ENCODE peak calls at places on chromosomes 16 and 17, in nine cellular contexts. O is right atrium auricular region; W is kidney; Q is lung; K is mucosa of descending colon; J is CD8-positive, alpha-beta T cell; Y is HCT116; N is SJSA1; U is suprapubic skin. H is an unnamed sample. For H3K9me3 and H3K36me3, the result is how much of the 10 kb centered on the place peaks cover.

GRCh38 chr17:31900877-31901276 is 631 bp downstream of the UTP6 start:
- DNase-seq in K (no peak), U (no peak), Y (no peak), J (no peak), O (no peak), Q (no peak), N (peak), W (no peak), H (no peak)

GRCh38 chr16:87145181-87146176 is 171.7 kb downstream of the C16orf95 start:
- DNase-seq in Y (peak), U (peak), Q (no peak), O (no peak), J (no peak), W (no peak), N (peak), K (no peak), H (no peak)

GRCh38 chr17:6551356-6551755 is 5.0 kb downstream of the PITPNM3 start:
- DNase-seq in K (no peak), Q (no peak), J (no peak), W (no peak), N (no peak), O (no peak), U (no peak), Y (no peak), H (no peak)

GRCh38 chr17:13492351-13493122 is 109.2 kb downstream of the HS3ST3A1 start:
- DNase-seq in U (no peak), W (no peak), Q (no peak), Y (no peak), O (no peak), N (no peak), J (no peak), K (no peak), H (no peak)

GRCh38 chr17:31549121-31549524 is 157.6 kb downstream of the RAB11FIP4 start:
- DNase-seq in W (no peak), N (peak), Y (no peak), U (no peak), K (peak), Q (no peak), J (no peak), O (no peak), H (no peak)

GRCh38 chr17:56309897-56310296 is 156.6 kb downstream of the ANKFN1 start:
- DNase-seq in Y (no peak), Q (no peak), O (no peak), J (no peak), K (no peak), N (no peak), W (no peak), U (no peak), H (no peak)

GRCh38 chr16:47713225-47713595 is 252.1 kb downstream of the PHKB start:
- DNase-seq in Q (no peak), J (no peak), O (no peak), K (no peak), N (peak), U (no peak), Y (no peak), W (no peak), H (no peak)

GRCh38 chr17:6492892-6493674 is 48.8 kb downstream of the PIMREG start:
- DNase-seq in N (no peak), Q (no peak), K (no peak), J (no peak), W (peak), U (peak), O (no peak), Y (no peak), H (no peak)

GRCh38 chr17:31561469-31562412 is 170.3 kb downstream of the RAB11FIP4 start:
- DNase-seq in N (no peak), U (no peak), W (peak), Q (no peak), J (no peak), K (no peak), Y (no peak), O (no peak), H (no peak)

GRCh38 chr16:29675811-29676643 is 3.0 kb upstream of the QPRT start:
- DNase-seq in O (no peak), U (no peak), K (no peak), J (no peak), N (no peak), W (no peak), Q (no peak), Y (peak), H (no peak)

GRCh38 chr17:76388966-76389888 is 4.8 kb downstream of the SPHK1 start:
- DNase-seq in Y (no peak), K (no peak), Q (no peak), U (no peak), W (no peak), O (no peak), J (no peak), N (peak), H (no peak)

GRCh38 chr17:82922646-82923045 is 82.8 kb upstream of the ZNF750 start:
- DNase-seq in J (no peak), N (no peak), U (peak), W (peak), Y (no peak), O (no peak), K (no peak), Q (no peak), H (no peak)

GRCh38 chr17:29734640-29735039 is 111.9 kb upstream of the CORO6 start:
- DNase-seq in Q (no peak), W (no peak), K (no peak), O (no peak), Y (no peak), J (no peak), N (peak), U (no peak), H (no peak)

GRCh38 chr16:58497468-58497867 is 2.5 kb upstream of the NDRG4 start:
- DNase-seq in K (no peak), U (no peak), J (no peak), Q (no peak), W (peak), N (no peak), Y (no peak), O (no peak), H (no peak)

GRCh38 chr16:7367309-7367708 is 34.7 kb downstream of the RBFOX1 start:
- DNase-seq in N (no peak), U (no peak), Y (no peak), Q (no peak), K (no peak), W (no peak), O (no peak), J (no peak), H (no peak)

GRCh38 chr17:81959362-81960129 is 1.4 kb downstream of the NOTUM start:
- DNase-seq in W (peak), K (peak), U (no peak), N (peak), Q (peak), O (no peak), Y (no peak), J (peak), H (no peak)

GRCh38 chr16:14609716-14610115 is 20.3 kb downstream of the PARN start:
- DNase-seq in U (no peak), O (peak), Y (no peak), W (no peak), J (no peak), Q (no peak), K (no peak), N (no peak), H (no peak)

GRCh38 chr16:89722392-89723278 is 1.3 kb downstream of the ZNF276 start:
- DNase-seq in O (peak), K (peak), U (peak), W (peak), N (no peak), Y (peak), J (peak), Q (peak), H (no peak)

GRCh38 chr16:6694636-6695035 is 638.0 kb upstream of the RBFOX1 start:
- DNase-seq in Q (no peak), O (no peak), U (no peak), N (no peak), J (no peak), Y (no peak), W (no peak), K (no peak), H (no peak)

GRCh38 chr17:80026359-80027042 is 9.2 kb downstream of the TBC1D16 start:
- DNase-seq in W (no peak), O (no peak), J (no peak), N (no peak), Y (no peak), U (no peak), Q (no peak), K (peak), H (no peak)

GRCh38 chr17:79930077-79930785 is 91.0 kb upstream of the CBX4 start:
- DNase-seq in O (no peak), Y (no peak), K (no peak), J (no peak), Q (no peak), W (no peak), N (peak), U (no peak), H (no peak)

DNA sequence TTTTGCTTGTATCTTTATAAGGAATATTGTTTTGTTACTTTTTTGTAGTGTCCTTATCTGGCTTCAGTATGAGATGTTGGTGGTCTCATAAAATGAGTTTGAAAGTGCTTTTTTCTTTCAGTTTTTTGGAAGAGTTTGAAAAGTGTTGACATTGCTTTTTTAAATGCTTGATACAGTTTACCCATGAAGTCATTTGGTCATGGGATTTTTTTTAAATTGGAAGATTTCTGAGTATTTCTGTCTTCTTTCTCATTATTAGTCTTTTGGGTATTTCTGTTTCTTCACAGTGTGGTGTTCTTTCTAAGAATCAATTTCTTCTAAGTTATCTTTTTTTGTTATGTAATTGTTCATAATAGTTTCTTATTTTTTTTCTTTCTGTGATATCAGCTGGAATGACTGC is 15.1 kb downstream of the ZNF267 start:
- DNase-seq in N (no peak), O (no peak), W (no peak), K (no peak), Q (no peak), U (no peak), Y (no peak), J (no peak), H (no peak)
- H3K9me3 ChIP-seq in N (under half), O (under half), W (under half), K (under half), Q (under half), U (under half), Y (under half), J (under half), H (under half)

DNA sequence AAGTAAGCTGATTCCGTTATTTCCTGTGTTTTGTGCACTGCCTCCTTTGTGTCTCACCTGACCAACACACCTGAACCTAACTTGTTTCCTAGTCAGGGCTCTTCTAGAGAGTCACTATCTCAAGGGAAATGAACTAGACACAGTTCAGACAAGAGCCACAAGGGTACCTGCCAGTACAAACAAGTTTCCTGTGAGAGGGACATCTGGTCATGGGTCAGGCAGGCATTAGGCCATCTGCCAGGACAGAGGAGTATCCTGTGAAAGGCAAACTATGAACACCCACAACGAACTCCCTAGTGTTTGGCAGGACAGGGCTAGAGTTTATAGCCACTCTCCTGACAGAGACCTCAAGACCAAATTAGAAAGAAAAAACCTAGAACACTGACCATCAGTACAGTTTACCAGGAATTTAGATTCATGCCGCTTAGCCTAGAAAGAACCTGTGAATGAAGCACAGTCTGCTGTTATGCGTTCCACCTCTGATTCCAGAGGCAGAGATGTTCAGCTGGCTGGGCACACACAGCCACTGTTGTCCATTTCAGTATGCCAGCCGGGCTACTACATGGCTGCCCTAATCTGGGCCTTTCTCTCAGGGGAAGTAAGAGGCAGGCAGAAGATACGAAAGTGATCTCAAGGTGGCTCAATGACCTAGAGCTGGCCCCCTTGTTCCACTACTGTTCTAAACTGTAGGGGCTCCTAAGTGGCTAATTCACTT is 20.7 kb upstream of the GLG1 start:
- DNase-seq in K (no peak), Q (no peak), J (no peak), O (no peak), Y (no peak), U (no peak), N (no peak), W (no peak), H (no peak)
- H3K36me3 ChIP-seq in K (under half), Q (under half), J (half or more), O (half or more), Y (half or more), U (half or more), N (half or more), W (under half), H (half or more)

GRCh38 chr16:68575082-68575481 is 36.0 kb downstream of the ZFP90 start:
- DNase-seq in Y (no peak), J (no peak), W (no peak), N (no peak), O (no peak), Q (no peak), K (no peak), U (no peak), H (no peak)
- H3K9me3 ChIP-seq in Y (under half), J (under half), W (under half), N (under half), O (under half), Q (under half), K (half or more), U (half or more), H (half or more)

GRCh38 chr16:4332083-4332482 is 16.2 kb downstream of the GLIS2 start:
- DNase-seq in U (peak), J (no peak), Y (no peak), N (no peak), Q (no peak), W (no peak), O (no peak), K (no peak), H (no peak)

GRCh38 chr16:4334724-4335495 is 16.2 kb downstream of the PAM16 start:
- DNase-seq in J (no peak), K (no peak), W (peak), N (no peak), O (no peak), U (peak), Q (no peak), Y (no peak), H (no peak)

GRCh38 chr16:4330277-4330882 is 14.5 kb downstream of the GLIS2 start:
- DNase-seq in K (peak), U (peak), Q (peak), N (peak), Y (no peak), J (peak), W (peak), O (peak), H (no peak)

GRCh38 chr16:4333308-4333638 is 17.4 kb downstream of the GLIS2 start:
- DNase-seq in J (no peak), K (no peak), O (no peak), Y (no peak), N (no peak), W (no peak), Q (no peak), U (no peak), H (no peak)

DNA sequence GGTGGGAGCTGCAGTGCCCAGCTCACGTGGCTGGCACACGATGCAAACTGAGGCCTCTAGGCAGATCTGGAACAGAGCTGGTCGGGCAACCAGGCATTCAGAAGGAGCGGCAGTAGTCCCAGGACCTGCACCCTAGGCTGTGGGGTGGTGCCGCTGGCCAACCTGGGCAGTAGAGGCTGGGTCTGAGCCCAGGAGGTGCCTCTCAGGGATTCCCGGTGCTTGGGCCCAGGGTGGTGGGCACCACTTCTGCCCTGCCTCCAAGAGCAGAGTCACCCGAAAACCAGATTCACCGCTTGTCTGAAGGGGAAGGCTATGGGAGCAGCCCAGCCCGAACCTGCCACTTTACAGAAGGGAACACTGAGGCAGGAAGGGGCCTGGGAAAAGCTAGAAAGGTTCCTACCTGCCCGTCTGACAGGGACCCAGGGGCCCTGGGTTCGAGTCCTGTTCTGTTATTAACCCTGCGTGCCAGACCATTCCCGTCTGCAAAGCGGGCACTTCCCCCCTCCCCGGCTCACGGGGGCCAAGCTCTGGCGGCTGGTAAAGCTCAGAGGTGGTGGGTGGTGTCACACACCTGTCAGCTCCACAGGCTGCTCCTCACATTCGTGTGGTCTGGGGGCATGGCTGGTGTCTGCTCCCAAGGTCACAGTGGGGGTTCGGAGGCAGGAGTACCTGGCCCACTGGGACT is 16.9 kb downstream of the GLIS2 start:
- DNase-seq in N (no peak), Q (no peak), J (no peak), U (peak), K (no peak), O (no peak), Y (no peak), W (no peak), H (no peak)
- H3K36me3 ChIP-seq in N (under half), Q (under half), J (under half), U (under half), K (under half), O (half or more), Y (under half), W (under half), H (under half)

GRCh38 chr17:5184284-5184683 is 7.4 kb downstream of the ZNF594 start:
- DNase-seq in N (no peak), Q (no peak), O (no peak), U (no peak), J (no peak), K (no peak), Y (no peak), W (no peak), H (no peak)

GRCh38 chr17:5183410-5183793 is 8.3 kb downstream of the ZNF594 start:
- DNase-seq in N (no peak), J (no peak), O (no peak), Y (no peak), K (no peak), W (no peak), Q (no peak), U (no peak), H (no peak)

GRCh38 chr17:5179003-5179402 is 12.7 kb downstream of the ZNF594 start:
- DNase-seq in U (no peak), W (no peak), K (no peak), J (no peak), N (no peak), O (no peak), Q (no peak), Y (no peak), H (no peak)

GRCh38 chr17:5182597-5183409 is 8.9 kb downstream of the ZNF594 start:
- DNase-seq in J (no peak), N (no peak), Y (no peak), K (no peak), O (no peak), Q (no peak), U (no peak), W (no peak), H (no peak)

DNA sequence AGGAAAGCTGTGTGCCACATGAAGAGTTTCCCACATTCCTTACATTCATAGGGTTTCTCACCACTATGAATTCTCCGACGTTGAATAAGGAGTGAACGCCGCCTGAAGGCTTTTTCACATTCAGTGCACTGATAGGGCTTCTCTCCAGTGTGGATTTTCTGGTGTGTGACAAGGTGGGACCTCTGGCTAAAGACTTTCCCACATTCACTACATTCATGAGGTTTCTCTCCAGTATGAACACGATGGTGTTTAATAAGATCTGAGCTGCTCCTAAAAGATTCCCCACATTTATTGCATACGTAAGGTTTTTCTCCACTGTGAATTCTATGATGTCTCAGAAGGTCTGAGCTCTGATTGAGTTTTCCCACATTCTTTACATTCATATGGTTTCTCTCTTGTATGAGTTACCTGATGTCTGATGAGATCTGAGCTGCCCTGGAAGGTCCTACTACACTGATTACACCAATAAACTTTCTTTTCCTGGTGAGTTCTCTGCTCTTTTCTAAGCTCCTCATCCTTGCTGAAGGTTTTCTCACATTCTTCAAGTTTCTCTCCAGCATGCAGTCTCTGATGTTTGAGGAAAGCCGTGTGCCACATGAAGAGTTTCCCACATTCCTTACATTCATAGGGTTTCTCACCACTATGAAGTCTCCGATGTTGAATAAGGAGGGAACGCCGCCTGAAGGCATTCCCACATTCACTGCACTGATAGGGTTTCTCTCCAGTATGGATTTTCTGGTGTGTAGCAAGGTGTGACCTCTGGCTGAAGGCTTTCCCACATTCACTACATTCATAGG is 10.0 kb downstream of the ZNF594 start:
- DNase-seq in N (no peak), K (no peak), U (no peak), O (no peak), Q (no peak), J (no peak), W (no peak), Y (no peak), H (no peak)
- H3K9me3 ChIP-seq in N (under half), K (half or more), U (half or more), O (half or more), Q (under half), J (under half), W (under half), Y (half or more), H (half or more)

DNA sequence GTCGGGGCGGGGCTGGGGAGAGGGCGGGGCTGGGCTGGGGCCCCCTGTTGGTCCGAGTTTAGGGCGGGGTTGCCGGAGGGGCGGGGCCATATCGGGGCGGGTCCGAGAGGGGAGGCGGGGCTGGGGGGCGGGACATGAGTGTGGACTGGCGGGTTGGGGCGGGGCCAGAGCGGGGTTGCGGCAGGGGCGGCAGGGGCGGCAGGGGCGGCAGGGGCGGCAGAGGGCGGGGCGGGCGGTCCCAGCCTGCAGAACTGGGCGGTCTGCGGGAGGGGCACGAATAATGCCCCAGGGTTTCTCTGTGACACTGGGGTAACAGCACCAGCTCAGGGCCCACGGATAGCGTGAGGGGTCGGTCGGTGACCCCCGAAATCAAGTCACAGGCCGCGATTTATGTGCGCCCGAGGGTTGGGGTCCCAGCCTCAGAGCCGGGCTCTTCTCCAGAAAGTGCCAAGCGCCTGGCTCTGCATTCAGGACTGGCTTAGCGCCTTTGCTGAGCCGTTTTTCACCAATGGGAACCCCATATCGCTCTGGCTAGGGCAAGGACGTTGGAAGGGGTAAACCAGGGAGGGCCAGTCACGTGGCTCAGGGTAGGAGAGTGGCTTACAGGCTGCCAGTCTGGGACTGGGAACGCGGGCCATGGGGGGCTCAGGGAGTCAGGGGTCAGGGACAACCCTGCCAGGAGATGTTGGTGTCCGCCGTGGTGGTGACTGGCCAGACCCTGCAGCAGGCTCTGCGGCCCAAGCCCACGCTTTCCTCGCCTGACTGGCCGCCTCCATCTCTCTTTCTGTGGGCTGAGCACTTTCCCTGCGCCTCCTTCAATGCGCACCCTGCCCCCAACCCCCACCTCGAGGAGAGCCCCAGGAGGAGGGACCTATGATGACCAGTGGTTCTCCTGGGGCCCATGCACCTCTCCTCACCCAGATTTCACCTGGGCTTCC is 1.2 kb upstream of the METTL26 start:
- DNase-seq in U (no peak), N (no peak), O (peak), K (peak), J (peak), Y (no peak), W (peak), Q (peak), H (peak)
- H3K36me3 ChIP-seq in U (under half), N (under half), O (under half), K (under half), J (under half), Y (under half), W (under half), Q (under half), H (under half)